ENCODE peak calls at places on chromosomes 12 and 14, in eight cellular contexts. H is GM23338; Y is CD4-positive, CD25-positive, alpha-beta regulatory T cell; C is psoas muscle; N is fibroblast of lung; V is astrocyte; P is CD4-positive, alpha-beta memory T cell; K is body of pancreas. T is an unnamed sample.

GRCh38 chr12:75825686-75826085 is 205.9 kb downstream of the PHLDA1 start:
- DNase-seq in H (no peak), Y (no peak), C (no peak), N (peak; percentile 91), V (peak; percentile 97), P (no peak), K (no peak), T (no peak)

GRCh38 chr12:103469716-103470115 is 26.1 kb downstream of the C12orf42 start:
- DNase-seq in H (no peak), Y (no peak), C (no peak), N (no peak), V (no peak), P (no peak), K (no peak), T (no peak)

GRCh38 chr14:29321646-29322045 is 555.1 kb downstream of the FOXG1 start:
- DNase-seq in H (no peak), Y (no peak), C (no peak), N (peak; percentile 29), V (peak; percentile 87), P (no peak), K (no peak), T (no peak)

GRCh38 chr12:109885616-109886015 is 5.3 kb upstream of the GLTP start:
- DNase-seq in H (no peak), Y (no peak), C (no peak), N (no peak), V (no peak), P (no peak), K (no peak), T (no peak)

GRCh38 chr14:22689186-22689585 is 45.0 kb upstream of the OR6J1 start:
- DNase-seq in H (no peak), Y (peak; percentile 21), C (no peak), N (peak; percentile 90), V (peak; percentile 99), P (no peak), K (no peak), T (no peak)

GRCh38 chr12:51393676-51394545 is 2.7 kb upstream of the GALNT6 start:
- DNase-seq in H (no peak), Y (peak; percentile 76), C (no peak), N (peak; percentile 90), V (peak; percentile 93), P (peak; percentile 48), K (peak; percentile 38), T (peak; percentile 57)

GRCh38 chr12:49673446-49674317 is 33.5 kb downstream of the FMNL3 start:
- DNase-seq in H (peak; percentile 79), Y (peak; percentile 57), C (peak; percentile 95), N (peak; percentile 97), V (peak; percentile 94), P (no peak), K (peak; percentile 93), T (peak; percentile 95)

GRCh38 chr12:88836156-88836555 is 255.9 kb upstream of the KITLG start:
- DNase-seq in H (no peak), Y (no peak), C (no peak), N (no peak), V (no peak), P (no peak), K (no peak), T (no peak)

GRCh38 chr14:90970167-90970600 is 90.3 kb downstream of the RPS6KA5 start:
- DNase-seq in H (no peak), Y (peak; percentile 62), C (no peak), N (peak; percentile 66), V (peak; percentile 74), P (no peak), K (no peak), T (no peak)

GRCh38 chr12:104181313-104181712 is 34.3 kb upstream of the TXNRD1 start:
- DNase-seq in H (no peak), Y (no peak), C (no peak), N (peak; percentile 32), V (peak; percentile 75), P (no peak), K (no peak), T (no peak)

GRCh38 chr14:100281286-100282082 is 24.8 kb downstream of the SLC25A29 start:
- DNase-seq in H (peak; percentile 67), Y (no peak), C (no peak), N (no peak), V (no peak), P (no peak), K (no peak), T (no peak)

GRCh38 chr14:59890676-59891075 is 20.1 kb upstream of the RTN1 start:
- DNase-seq in H (no peak), Y (no peak), C (no peak), N (no peak), V (no peak), P (no peak), K (no peak), T (no peak)

GRCh38 chr12:32159925-32160324 is 53.3 kb downstream of the BICD1 start:
- DNase-seq in H (no peak), Y (no peak), C (no peak), N (peak; percentile 20), V (peak; percentile 74), P (no peak), K (no peak), T (no peak)

GRCh38 chr14:104280902-104281767 is 142.7 kb downstream of the KIF26A start:
- DNase-seq in H (no peak), Y (no peak), C (peak; percentile 39), N (no peak), V (no peak), P (no peak), K (peak; percentile 1), T (peak; percentile 73)

GRCh38 chr14:95318399-95318834 is 1.3 kb downstream of the CLMN start:
- DNase-seq in H (no peak), Y (no peak), C (no peak), N (no peak), V (no peak), P (no peak), K (no peak), T (peak; percentile 43)

GRCh38 chr14:95318870-95319311 is 817 bp downstream of the CLMN start:
- DNase-seq in H (peak; percentile 62), Y (no peak), C (no peak), N (no peak), V (no peak), P (peak; percentile 1), K (no peak), T (no peak)

GRCh38 chr14:95319312-95320075 is at the start of gene CLMN:
- DNase-seq in H (peak; percentile 73), Y (peak; percentile 23), C (peak; percentile 66), N (peak; percentile 14), V (peak; percentile 14), P (peak; percentile 33), K (peak; percentile 70), T (no peak)

GRCh38 chr14:95316826-95317225 is 2.9 kb downstream of the CLMN start:
- DNase-seq in H (no peak), Y (no peak), C (no peak), N (no peak), V (no peak), P (no peak), K (no peak), T (peak; percentile 53)

GRCh38 chr14:95317817-95318343 is 1.8 kb downstream of the CLMN start:
- DNase-seq in H (no peak), Y (no peak), C (no peak), N (no peak), V (no peak), P (no peak), K (no peak), T (no peak)
- H3K4me3 ChIP-seq in H (no peak overlapping the region), Y (no peak overlapping the region), C (peak overlapping the region; percentile 83), N (no peak overlapping the region), V (no peak overlapping the region), P (no peak overlapping the region), K (no peak overlapping the region), T (no peak overlapping the region)

DNA sequence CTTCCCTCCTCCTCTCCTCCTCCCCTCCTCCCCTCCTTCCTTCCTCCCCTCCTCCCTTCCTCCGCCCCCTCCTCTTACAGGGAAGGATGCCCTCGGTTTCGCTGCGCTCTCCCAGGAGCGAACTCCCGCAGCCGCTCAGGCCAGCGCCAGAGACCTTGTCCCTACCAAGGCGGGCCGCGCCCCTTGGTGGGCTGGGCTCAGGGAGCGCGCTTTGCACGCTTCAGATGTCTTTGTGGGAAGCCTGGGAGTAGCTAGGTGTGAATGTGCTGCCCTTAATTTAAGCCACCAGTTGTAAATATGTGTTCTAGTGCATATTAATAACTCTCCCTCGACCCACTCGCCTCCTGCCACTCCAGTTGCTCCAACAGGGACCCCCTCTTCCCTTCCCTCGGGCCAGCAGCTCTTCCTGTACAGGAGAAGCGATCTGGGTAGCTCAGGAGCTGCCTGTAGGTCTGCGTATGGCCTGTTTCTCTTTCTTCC is 13.4 kb upstream of the MAP3K9 start:
- DNase-seq in H (peak; percentile 96), Y (no peak), C (no peak), N (no peak), V (no peak), P (peak; percentile 11), K (no peak), T (peak; percentile 84)
- H3K27ac ChIP-seq in H (no peak overlapping the region), Y (no peak overlapping the region), C (no peak overlapping the region), N (no peak overlapping the region), V (no peak overlapping the region), P (peak overlapping the region; percentile 14), K (no peak overlapping the region), T (no peak overlapping the region)

GRCh38 chr12:124650912-124651311 is 83.5 kb upstream of the NCOR2 start:
- DNase-seq in H (no peak), Y (no peak), C (peak; percentile 69), N (no peak), V (no peak), P (no peak), K (no peak), T (no peak)
- H3K36me3 ChIP-seq in H (no peaks in the 10 kb centered on the region), Y (no peaks in the 10 kb centered on the region), C (no peaks in the 10 kb centered on the region), N (no peaks in the 10 kb centered on the region), V (no peaks in the 10 kb centered on the region), P (no peaks in the 10 kb centered on the region), K (no peaks in the 10 kb centered on the region), T (no peaks in the 10 kb centered on the region)

GRCh38 chr12:6201199-6201608 is 1.0 kb downstream of the CD9 start:
- DNase-seq in H (peak; percentile 57), Y (no peak), C (peak; percentile 62), N (no peak), V (no peak), P (no peak), K (peak; percentile 45), T (peak; percentile 63)

GRCh38 chr12:6202331-6202730 is 2.1 kb downstream of the CD9 start:
- DNase-seq in H (no peak), Y (no peak), C (no peak), N (no peak), V (no peak), P (no peak), K (no peak), T (no peak)

GRCh38 chr12:6200266-6201198 is at the start of gene CD9:
- DNase-seq in H (peak; percentile 67), Y (peak; percentile 41), C (peak; percentile 79), N (no peak), V (no peak), P (no peak), K (peak; percentile 79), T (peak; percentile 87)

GRCh38 chr12:6202846-6203245 is 2.6 kb downstream of the CD9 start:
- DNase-seq in H (no peak), Y (no peak), C (no peak), N (no peak), V (no peak), P (no peak), K (no peak), T (no peak)

DNA sequence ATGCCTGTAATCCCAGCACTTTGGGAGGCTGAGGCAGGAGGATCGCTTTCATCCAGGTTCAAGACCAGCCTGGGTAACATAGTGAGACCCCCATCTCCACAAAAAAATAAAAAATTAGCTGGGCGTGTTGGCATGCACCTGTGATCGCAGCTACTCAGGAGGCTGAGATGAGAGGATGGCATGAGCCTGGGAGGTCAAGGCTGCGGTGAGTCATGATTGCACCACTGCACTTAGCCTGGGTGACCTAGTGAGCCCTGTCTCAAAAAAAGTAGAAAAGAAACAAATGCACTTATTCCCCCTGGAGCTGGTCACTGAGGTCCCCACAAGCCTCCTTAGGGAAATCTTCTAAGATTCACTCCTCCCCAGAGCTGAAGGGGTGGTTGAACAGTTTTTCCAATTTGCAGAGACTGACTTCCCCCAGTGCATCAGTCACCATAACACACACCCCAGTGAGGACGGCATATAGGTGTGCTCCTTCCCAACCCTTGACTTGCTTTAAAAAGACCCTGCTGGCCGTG is 1.6 kb downstream of the CD9 start:
- DNase-seq in H (no peak), Y (no peak), C (no peak), N (no peak), V (no peak), P (no peak), K (no peak), T (peak; percentile 30)
- H3K4me3 ChIP-seq in H (peak overlapping the region; percentile 95), Y (no peak overlapping the region), C (peak overlapping the region; percentile 79), N (peak overlapping the region; percentile 53), V (peak overlapping the region; percentile 80), P (no peak overlapping the region), K (no peak overlapping the region), T (peak overlapping the region; percentile 71)